ENCODE peak calls at places on chromosomes 6 and 20, in seven cellular contexts. One of them, this sample, is unnamed.

GRCh38 chr20:51062065-51062464 is 39.2 kb upstream of the KCNG1 start:
- DNase-seq in H9: no peak
- DNase-seq in mesenchymal stem cell: no peak
- DNase-seq in H1: no peak
- DNase-seq in mesendoderm: no peak
- DNase-seq in neuronal stem cell: no peak
- DNase-seq in IMR-90: peak
- DNase-seq in this sample: no peak

GRCh38 chr20:24736131-24736843 is 212.8 kb upstream of the CST7 start:
- DNase-seq in H9: no peak
- DNase-seq in mesenchymal stem cell: no peak
- DNase-seq in mesendoderm: no peak
- DNase-seq in neuronal stem cell: no peak
- DNase-seq in H1: no peak
- DNase-seq in IMR-90: peak
- DNase-seq in this sample: no peak

GRCh38 chr20:12049125-12049524 is 131.4 kb downstream of the BTBD3 start:
- DNase-seq in neuronal stem cell: no peak
- DNase-seq in H1: no peak
- DNase-seq in IMR-90: peak
- DNase-seq in mesenchymal stem cell: no peak
- DNase-seq in H9: no peak
- DNase-seq in mesendoderm: no peak
- DNase-seq in this sample: no peak

GRCh38 chr20:44279228-44279627 is 31.8 kb downstream of the FITM2 start:
- DNase-seq in mesenchymal stem cell: no peak
- DNase-seq in IMR-90: peak
- DNase-seq in mesendoderm: no peak
- DNase-seq in neuronal stem cell: no peak
- DNase-seq in H1: no peak
- DNase-seq in H9: no peak
- DNase-seq in this sample: no peak

GRCh38 chr6:127481628-127482027 is 22.4 kb upstream of the KIAA0408 start:
- DNase-seq in IMR-90: peak
- DNase-seq in H1: no peak
- DNase-seq in mesenchymal stem cell: peak
- DNase-seq in H9: no peak
- DNase-seq in neuronal stem cell: no peak
- DNase-seq in mesendoderm: peak
- DNase-seq in this sample: no peak

GRCh38 chr20:24032412-24032898 is 43.9 kb upstream of the GGTLC1 start:
- DNase-seq in neuronal stem cell: no peak
- DNase-seq in mesenchymal stem cell: no peak
- DNase-seq in H9: no peak
- DNase-seq in H1: no peak
- DNase-seq in mesendoderm: no peak
- DNase-seq in IMR-90: no peak
- DNase-seq in this sample: no peak

GRCh38 chr20:41380551-41381262 is 14.1 kb upstream of the EMILIN3 start:
- DNase-seq in mesenchymal stem cell: no peak
- DNase-seq in IMR-90: no peak
- DNase-seq in H9: no peak
- DNase-seq in mesendoderm: no peak
- DNase-seq in neuronal stem cell: no peak
- DNase-seq in H1: no peak
- DNase-seq in this sample: no peak

GRCh38 chr6:28537065-28537464 is 11.4 kb downstream of the GPX5 start:
- DNase-seq in IMR-90: peak
- DNase-seq in mesendoderm: peak
- DNase-seq in H9: peak
- DNase-seq in H1: no peak
- DNase-seq in neuronal stem cell: no peak
- DNase-seq in mesenchymal stem cell: no peak
- DNase-seq in this sample: no peak

GRCh38 chr6:659716-660581 is 3.0 kb upstream of the HUS1B start:
- DNase-seq in H9: peak
- DNase-seq in mesenchymal stem cell: no peak
- DNase-seq in H1: peak
- DNase-seq in IMR-90: no peak
- DNase-seq in neuronal stem cell: no peak
- DNase-seq in mesendoderm: peak
- DNase-seq in this sample: no peak

GRCh38 chr20:41219824-41220223 is 82.5 kb downstream of the PLCG1 start:
- DNase-seq in H9: no peak
- DNase-seq in mesendoderm: no peak
- DNase-seq in mesenchymal stem cell: no peak
- DNase-seq in neuronal stem cell: no peak
- DNase-seq in H1: no peak
- DNase-seq in IMR-90: no peak
- DNase-seq in this sample: no peak

GRCh38 chr6:7196019-7196402 is 88.2 kb downstream of the RREB1 start:
- DNase-seq in H1: no peak
- DNase-seq in H9: no peak
- DNase-seq in IMR-90: no peak
- DNase-seq in neuronal stem cell: no peak
- DNase-seq in mesendoderm: no peak
- DNase-seq in mesenchymal stem cell: no peak
- DNase-seq in this sample: no peak

GRCh38 chr6:124535746-124536145 is 426.5 kb upstream of the RNF217 start:
- DNase-seq in H9: no peak
- DNase-seq in IMR-90: no peak
- DNase-seq in H1: no peak
- DNase-seq in mesenchymal stem cell: peak
- DNase-seq in mesendoderm: peak
- DNase-seq in neuronal stem cell: no peak
- DNase-seq in this sample: peak

GRCh38 chr6:85402922-85403321 is 47.0 kb upstream of the NT5E start:
- DNase-seq in mesendoderm: no peak
- DNase-seq in H9: no peak
- DNase-seq in mesenchymal stem cell: no peak
- DNase-seq in H1: no peak
- DNase-seq in neuronal stem cell: no peak
- DNase-seq in IMR-90: no peak
- DNase-seq in this sample: peak

GRCh38 chr6:33631971-33632585 is 11.0 kb downstream of the ITPR3 start:
- DNase-seq in IMR-90: no peak
- DNase-seq in H1: no peak
- DNase-seq in neuronal stem cell: no peak
- DNase-seq in H9: no peak
- DNase-seq in mesendoderm: no peak
- DNase-seq in mesenchymal stem cell: no peak
- DNase-seq in this sample: no peak
- H2BK5ac ChIP-seq in IMR-90: no peak
- H2BK5ac ChIP-seq in H1: no peak
- H2BK5ac ChIP-seq in neuronal stem cell: no peak
- H2BK5ac ChIP-seq in H9: no peak
- H2BK5ac ChIP-seq in mesendoderm: no peak
- H2BK5ac ChIP-seq in mesenchymal stem cell: no peak
- H2BK5ac ChIP-seq in this sample: no peak

GRCh38 chr6:32137454-32137853 is 7.4 kb upstream of the FKBPL start:
- DNase-seq in mesendoderm: no peak
- DNase-seq in neuronal stem cell: no peak
- DNase-seq in H9: no peak
- DNase-seq in H1: no peak
- DNase-seq in IMR-90: no peak
- DNase-seq in mesenchymal stem cell: no peak
- DNase-seq in this sample: no peak
- H3K18ac ChIP-seq in mesendoderm: no peak
- H3K18ac ChIP-seq in neuronal stem cell: no peak
- H3K18ac ChIP-seq in H9: no peak
- H3K18ac ChIP-seq in H1: no peak
- H3K18ac ChIP-seq in IMR-90: no peak
- H3K18ac ChIP-seq in mesenchymal stem cell: no peak
- H3K18ac ChIP-seq in this sample: no peak

GRCh38 chr6:139588734-139589418 is 214.4 kb upstream of the CITED2 start:
- DNase-seq in neuronal stem cell: no peak
- DNase-seq in H1: no peak
- DNase-seq in H9: no peak
- DNase-seq in mesendoderm: no peak
- DNase-seq in IMR-90: peak
- DNase-seq in mesenchymal stem cell: peak
- DNase-seq in this sample: no peak
- H2BK5ac ChIP-seq in neuronal stem cell: no peak
- H2BK5ac ChIP-seq in H1: no peak
- H2BK5ac ChIP-seq in H9: no peak
- H2BK5ac ChIP-seq in mesendoderm: no peak
- H2BK5ac ChIP-seq in IMR-90: peak
- H2BK5ac ChIP-seq in mesenchymal stem cell: no peak
- H2BK5ac ChIP-seq in this sample: no peak

DNA sequence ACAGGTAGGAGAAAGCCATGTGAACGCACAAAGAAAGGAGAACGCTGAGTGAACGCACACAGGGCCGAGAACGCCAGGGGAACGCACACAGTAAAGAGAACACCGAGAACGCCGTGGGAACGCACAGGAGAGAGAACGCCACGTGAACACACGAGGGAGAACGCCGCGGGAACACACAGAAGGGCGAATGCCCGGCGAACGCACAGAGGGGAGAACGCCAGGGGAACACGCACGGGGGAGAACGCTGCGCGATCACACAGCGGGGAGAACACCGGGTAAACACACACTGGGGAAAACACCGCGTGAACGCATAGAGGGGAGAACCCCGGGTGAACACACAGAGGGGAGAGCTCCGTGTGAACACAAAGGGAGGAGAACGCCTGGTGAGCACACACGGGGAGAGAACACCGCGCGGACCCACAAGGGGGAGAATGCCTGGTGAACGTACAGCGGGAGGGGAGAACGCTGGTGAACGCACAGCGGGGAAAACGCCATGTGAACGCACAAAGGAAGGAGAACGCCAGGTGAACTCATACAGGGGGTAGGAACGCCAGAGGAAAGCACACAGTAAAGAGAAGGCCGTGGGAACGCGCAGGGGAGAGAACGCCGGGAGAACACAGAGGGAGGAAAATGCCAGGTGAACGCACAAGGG is 55.3 kb downstream of the RNASET2 start:
- DNase-seq in mesenchymal stem cell: no peak
- DNase-seq in H1: no peak
- DNase-seq in neuronal stem cell: no peak
- DNase-seq in IMR-90: no peak
- DNase-seq in mesendoderm: no peak
- DNase-seq in H9: no peak
- DNase-seq in this sample: no peak
- H3K18ac ChIP-seq in mesenchymal stem cell: no peak
- H3K18ac ChIP-seq in H1: no peak
- H3K18ac ChIP-seq in neuronal stem cell: peak
- H3K18ac ChIP-seq in IMR-90: no peak
- H3K18ac ChIP-seq in mesendoderm: no peak
- H3K18ac ChIP-seq in H9: no peak
- H3K18ac ChIP-seq in this sample: no peak

GRCh38 chr20:45842169-45842812 is 8.7 kb downstream of the SNX21 start:
- DNase-seq in H1: no peak
- DNase-seq in mesenchymal stem cell: peak
- DNase-seq in neuronal stem cell: no peak
- DNase-seq in IMR-90: peak
- DNase-seq in H9: no peak
- DNase-seq in mesendoderm: no peak
- DNase-seq in this sample: no peak
- H2BK5ac ChIP-seq in H1: no peak
- H2BK5ac ChIP-seq in mesenchymal stem cell: no peak
- H2BK5ac ChIP-seq in neuronal stem cell: no peak
- H2BK5ac ChIP-seq in IMR-90: no peak
- H2BK5ac ChIP-seq in H9: no peak
- H2BK5ac ChIP-seq in mesendoderm: no peak
- H2BK5ac ChIP-seq in this sample: no peak

GRCh38 chr6:112571886-112572285 is 224.8 kb downstream of the RFPL4B start:
- DNase-seq in IMR-90: peak
- DNase-seq in neuronal stem cell: no peak
- DNase-seq in H9: no peak
- DNase-seq in H1: no peak
- DNase-seq in mesenchymal stem cell: no peak
- DNase-seq in mesendoderm: no peak
- DNase-seq in this sample: peak
- H3K18ac ChIP-seq in IMR-90: no peak
- H3K18ac ChIP-seq in neuronal stem cell: no peak
- H3K18ac ChIP-seq in H9: no peak
- H3K18ac ChIP-seq in H1: no peak
- H3K18ac ChIP-seq in mesenchymal stem cell: no peak
- H3K18ac ChIP-seq in mesendoderm: no peak
- H3K18ac ChIP-seq in this sample: no peak

DNA sequence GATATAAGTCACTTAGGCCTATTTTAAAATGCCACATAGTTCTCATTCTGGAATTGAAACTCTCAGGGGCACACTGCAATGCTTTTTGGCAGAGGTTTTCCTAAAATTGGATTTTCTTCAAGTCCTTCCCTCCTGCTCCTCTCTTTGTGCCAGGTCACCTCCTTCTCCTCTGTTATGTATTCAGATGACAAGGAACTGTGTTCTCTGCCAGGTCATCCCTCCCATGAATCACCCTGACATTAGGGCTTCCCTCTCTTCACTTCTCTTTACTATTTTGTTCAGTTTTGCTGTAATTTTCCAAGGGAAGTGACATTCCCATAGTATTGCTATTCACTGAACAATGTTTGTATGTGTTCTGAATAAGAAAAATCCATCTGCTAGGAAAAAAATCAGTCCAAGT is 461.2 kb downstream of the MMUT start:
- DNase-seq in H1: no peak
- DNase-seq in mesendoderm: no peak
- DNase-seq in H9: no peak
- DNase-seq in IMR-90: peak
- DNase-seq in mesenchymal stem cell: peak
- DNase-seq in neuronal stem cell: peak
- DNase-seq in this sample: no peak
- H2BK5ac ChIP-seq in H1: no peak
- H2BK5ac ChIP-seq in mesendoderm: no peak
- H2BK5ac ChIP-seq in H9: no peak
- H2BK5ac ChIP-seq in IMR-90: no peak
- H2BK5ac ChIP-seq in mesenchymal stem cell: no peak
- H2BK5ac ChIP-seq in neuronal stem cell: no peak
- H2BK5ac ChIP-seq in this sample: no peak

This sample was measured in trophoblast cell.